ENCODE peak calls at places on chromosome 3, in five cellular contexts. O is SW480; D is foreskin fibroblast; L is T-helper 9 cell; X is naive thymus-derived CD8-positive, alpha-beta T cell. B is an unnamed sample.

GRCh38 chr3:46461971-46462910 is 2.5 kb downstream of the LTF start:
- DNase-seq in O (peak), D (no peak), L (no peak), X (no peak), B (no peak)

GRCh38 chr3:157447026-157447694 is 10.5 kb downstream of the PTX3 start:
- DNase-seq in O (peak), D (peak), L (no peak), X (no peak), B (peak)

GRCh38 chr3:127786358-127787070 is 35.8 kb downstream of the MGLL start:
- DNase-seq in O (no peak), D (peak), L (no peak), X (no peak), B (peak)

GRCh38 chr3:42262525-42262924 is 3.5 kb downstream of the CCK start:
- DNase-seq in O (no peak), D (peak), L (no peak), X (no peak), B (no peak)

GRCh38 chr3:147945968-147946519 is 536.9 kb downstream of the ZIC1 start:
- DNase-seq in O (peak), D (peak), L (no peak), X (no peak), B (peak)

GRCh38 chr3:6229778-6230410 is 631.0 kb upstream of the GRM7 start:
- DNase-seq in O (no peak), D (no peak), L (no peak), X (no peak), B (no peak)

GRCh38 chr3:21954709-21955108 is 203.7 kb upstream of the ZNF385D start:
- DNase-seq in O (no peak), D (peak), L (no peak), X (no peak), B (no peak)

GRCh38 chr3:66912306-66912705 is 85.8 kb upstream of the KBTBD8 start:
- DNase-seq in O (no peak), D (no peak), L (no peak), X (no peak), B (no peak)

GRCh38 chr3:46693897-46694235 is 387 bp upstream of the ALS2CL start:
- DNase-seq in O (peak), D (no peak), L (no peak), X (no peak), B (no peak)

GRCh38 chr3:25114532-25114931 is 313.5 kb upstream of the RARB start:
- DNase-seq in O (no peak), D (no peak), L (no peak), X (no peak), B (no peak)

GRCh38 chr3:184757010-184757651 is 45.3 kb upstream of the MAGEF1 start:
- DNase-seq in O (no peak), D (peak), L (no peak), X (no peak), B (no peak)

GRCh38 chr3:126353694-126354321 is 3.4 kb downstream of the KLF15 start:
- DNase-seq in O (no peak), D (no peak), L (no peak), X (no peak), B (no peak)

GRCh38 chr3:182787302-182788036 is 5.8 kb upstream of the ATP11B start:
- DNase-seq in O (no peak), D (no peak), L (no peak), X (no peak), B (no peak)

GRCh38 chr3:125057186-125057850 is 1.5 kb upstream of the HEG1 start:
- DNase-seq in O (peak), D (peak), L (no peak), X (no peak), B (no peak)

GRCh38 chr3:185393055-185393454 is 30.1 kb downstream of the MAP3K13 start:
- DNase-seq in O (no peak), D (no peak), L (no peak), X (no peak), B (no peak)

GRCh38 chr3:11591401-11592266 is 52.1 kb downstream of the VGLL4 start:
- DNase-seq in O (peak), D (peak), L (no peak), X (no peak), B (peak)

GRCh38 chr3:32238816-32239637 is 547 bp downstream of the CMTM8 start:
- DNase-seq in O (peak), D (peak), L (peak), X (peak), B (peak)

GRCh38 chr3:98875535-98875934 is 26.0 kb downstream of the DCBLD2 start:
- DNase-seq in O (no peak), D (no peak), L (no peak), X (no peak), B (no peak)

GRCh38 chr3:170410428-170411029 is 8.1 kb upstream of the CLDN11 start:
- DNase-seq in O (peak), D (no peak), L (no peak), X (no peak), B (peak)

GRCh38 chr3:43288366-43288765 is 2.0 kb downstream of the SNRK start:
- DNase-seq in O (peak), D (no peak), L (no peak), X (peak), B (peak)

GRCh38 chr3:79937567-79937966 is 169.8 kb upstream of the ROBO1 start:
- DNase-seq in O (peak), D (no peak), L (no peak), X (no peak), B (peak)

GRCh38 chr3:139198929-139199328 is 144.9 kb upstream of the MRPS22 start:
- DNase-seq in O (no peak), D (peak), L (no peak), X (no peak), B (no peak)

GRCh38 chr3:142237891-142238290 is 12.5 kb upstream of the GK5 start:
- DNase-seq in O (no peak), D (no peak), L (no peak), X (no peak), B (no peak)

GRCh38 chr3:47803478-47804025 is 614 bp downstream of the DHX30 start:
- DNase-seq in O (no peak), D (no peak), L (no peak), X (no peak), B (no peak)

GRCh38 chr3:13706886-13707285 is 158.0 kb downstream of the FBLN2 start:
- DNase-seq in O (no peak), D (no peak), L (no peak), X (no peak), B (no peak)

GRCh38 chr3:15766406-15766805 is 31.4 kb downstream of the ANKRD28 start:
- DNase-seq in O (no peak), D (no peak), L (no peak), X (no peak), B (no peak)

GRCh38 chr3:21839181-21839580 is 88.2 kb upstream of the ZNF385D start:
- DNase-seq in O (no peak), D (no peak), L (no peak), X (no peak), B (no peak)

GRCh38 chr3:25594007-25594502 is 70.7 kb downstream of the TOP2B start:
- DNase-seq in O (peak), D (peak), L (no peak), X (peak), B (peak)

GRCh38 chr3:123766195-123767019 is 117.7 kb downstream of the MYLK start:
- DNase-seq in O (no peak), D (no peak), L (no peak), X (no peak), B (no peak)

GRCh38 chr3:133944641-133945441 is 49.2 kb upstream of the RAB6B start:
- DNase-seq in O (no peak), D (peak), L (no peak), X (no peak), B (peak)

GRCh38 chr3:27360113-27361078 is 8.8 kb downstream of the NEK10 start:
- DNase-seq in O (peak), D (peak), L (no peak), X (no peak), B (peak)

B was measured in HT-29.